ENCODE peak calls at places on chromosomes 6 and 20, in five cellular contexts. X is non-pigmented ciliary epithelial cell; A is SHP77; D is caudate nucleus; C is activated CD4-positive, CD25-positive, alpha-beta regulatory T cell treated with anti-CD3 and anti-CD28 coated beads, Interleukin-2, amount 50 U/mL, for 72 hours. G is an unnamed sample.

GRCh38 chr6:56724455-56724854 is 81.8 kb upstream of the DST start:
- DNase-seq in D (no peak), A (no peak), C (no peak), X (peak; percentile 70), G (no peak)

GRCh38 chr20:32538526-32538918 is 46.6 kb downstream of the NOL4L start:
- DNase-seq in C (no peak), A (no peak), D (peak; percentile 40), X (no peak), G (no peak)

GRCh38 chr6:2738373-2738979 is 12.2 kb downstream of the MYLK4 start:
- DNase-seq in A (peak; percentile 50), C (no peak), X (no peak), D (no peak), G (peak; percentile 28)

GRCh38 chr20:16622501-16622900 is 49.3 kb upstream of the KIF16B start:
- DNase-seq in C (no peak), A (no peak), D (no peak), X (no peak), G (no peak)

GRCh38 chr6:99334526-99335127 is 14.8 kb downstream of the FAXC start:
- DNase-seq in D (no peak), C (no peak), A (peak; percentile 16), X (peak; percentile 31), G (no peak)

GRCh38 chr20:16123623-16124022 is 449.6 kb downstream of the KIF16B start:
- DNase-seq in X (no peak), A (no peak), D (no peak), C (no peak), G (no peak)

GRCh38 chr6:167543602-167544506 is 219.0 kb downstream of the TTLL2 start:
- DNase-seq in D (no peak), X (no peak), C (no peak), A (no peak), G (no peak)

GRCh38 chr6:126170875-126171489 is 168.9 kb upstream of the CENPW start:
- DNase-seq in C (no peak), X (no peak), A (peak; percentile 12), D (no peak), G (no peak)

GRCh38 chr6:163926642-163927041 is 512.1 kb downstream of the QKI start:
- DNase-seq in D (peak; percentile 48), C (no peak), X (no peak), A (no peak), G (no peak)

GRCh38 chr6:34226731-34227586 is 9.7 kb upstream of the HMGA1 start:
- DNase-seq in X (no peak), D (no peak), A (no peak), C (no peak), G (no peak)

GRCh38 chr20:41006126-41006935 is 22.3 kb upstream of the TOP1 start:
- DNase-seq in D (no peak), C (no peak), X (no peak), A (no peak), G (peak; percentile 45)

GRCh38 chr6:142907544-142907943 is 37.4 kb downstream of the HIVEP2 start:
- DNase-seq in C (no peak), D (no peak), X (no peak), A (no peak), G (no peak)

GRCh38 chr6:106692823-106693216 is 63.4 kb downstream of the QRSL1 start:
- DNase-seq in A (no peak), D (no peak), C (no peak), X (no peak), G (no peak)

GRCh38 chr20:50041238-50041915 is 58.6 kb downstream of the SNAI1 start:
- DNase-seq in D (no peak), A (no peak), X (no peak), C (no peak), G (no peak)

GRCh38 chr6:38857815-38858214 is 142.7 kb downstream of the DNAH8 start:
- DNase-seq in A (no peak), D (no peak), X (no peak), C (no peak), G (no peak)

GRCh38 chr6:119313937-119314893 is 35.3 kb downstream of the MAN1A1 start:
- DNase-seq in A (no peak), C (no peak), X (no peak), D (no peak), G (no peak)

GRCh38 chr6:87925373-87926060 is 122.1 kb upstream of the SPACA1 start:
- DNase-seq in C (no peak), A (peak; percentile 44), D (no peak), X (no peak), G (no peak)

GRCh38 chr6:51571168-51571567 is 516.2 kb downstream of the PKHD1 start:
- DNase-seq in C (no peak), X (no peak), A (no peak), D (no peak), G (no peak)

GRCh38 chr6:170439366-170440351 is 113.4 kb downstream of the PSMB1 start:
- DNase-seq in C (no peak), X (no peak), D (no peak), A (no peak), G (no peak)

GRCh38 chr6:7541175-7542064 is at the start of gene DSP:
- DNase-seq in X (no peak), C (peak; percentile 34), A (peak; percentile 50), D (no peak), G (no peak)

GRCh38 chr6:167660944-167661343 is 165.8 kb upstream of the AFDN start:
- DNase-seq in D (no peak), X (no peak), A (no peak), C (no peak), G (no peak)

GRCh38 chr6:113684382-113684901 is 172.7 kb upstream of the MARCKS start:
- DNase-seq in D (no peak), A (no peak), C (no peak), X (no peak), G (no peak)